ENCODE peak calls at places on chromosomes 5 and 9, in five cellular contexts. One of them, this sample, is unnamed.

GRCh38 chr5:14954620-14955343 is 83.2 kb upstream of the ANKH start:
- DNase-seq in Right ventricle myocardium inferior: no peak
- DNase-seq in stimulated activated CD8-positive, alpha-beta memory T cell treated with anti-CD3 and anti-CD28 coated beads, Interleukin-4, amount 100 ng/mL, for 48 hours: no peak
- DNase-seq in NAMALWA: no peak
- DNase-seq in Ammon's horn: no peak
- DNase-seq in this sample: no peak

GRCh38 chr9:91786132-91786896 is 163.7 kb downstream of the ROR2 start:
- DNase-seq in Ammon's horn: no peak
- DNase-seq in Right ventricle myocardium inferior: no peak
- DNase-seq in stimulated activated CD8-positive, alpha-beta memory T cell treated with anti-CD3 and anti-CD28 coated beads, Interleukin-4, amount 100 ng/mL, for 48 hours: no peak
- DNase-seq in NAMALWA: no peak
- DNase-seq in this sample: no peak

GRCh38 chr5:123367739-123368138 is 55.5 kb downstream of the CEP120 start:
- DNase-seq in NAMALWA: peak; percentile 49
- DNase-seq in Ammon's horn: no peak
- DNase-seq in Right ventricle myocardium inferior: no peak
- DNase-seq in stimulated activated CD8-positive, alpha-beta memory T cell treated with anti-CD3 and anti-CD28 coated beads, Interleukin-4, amount 100 ng/mL, for 48 hours: no peak
- DNase-seq in this sample: no peak

GRCh38 chr5:111931658-111932057 is 174.7 kb upstream of the NREP start:
- DNase-seq in Right ventricle myocardium inferior: no peak
- DNase-seq in NAMALWA: no peak
- DNase-seq in Ammon's horn: no peak
- DNase-seq in stimulated activated CD8-positive, alpha-beta memory T cell treated with anti-CD3 and anti-CD28 coated beads, Interleukin-4, amount 100 ng/mL, for 48 hours: no peak
- DNase-seq in this sample: no peak

GRCh38 chr5:109196486-109196885 is 213.3 kb downstream of the PJA2 start:
- DNase-seq in Ammon's horn: no peak
- DNase-seq in Right ventricle myocardium inferior: no peak
- DNase-seq in NAMALWA: no peak
- DNase-seq in stimulated activated CD8-positive, alpha-beta memory T cell treated with anti-CD3 and anti-CD28 coated beads, Interleukin-4, amount 100 ng/mL, for 48 hours: no peak
- DNase-seq in this sample: no peak

GRCh38 chr9:89483592-89484474 is 14.1 kb downstream of the SEMA4D start:
- DNase-seq in Right ventricle myocardium inferior: no peak
- DNase-seq in Ammon's horn: no peak
- DNase-seq in NAMALWA: peak; percentile 66
- DNase-seq in stimulated activated CD8-positive, alpha-beta memory T cell treated with anti-CD3 and anti-CD28 coated beads, Interleukin-4, amount 100 ng/mL, for 48 hours: peak; percentile 83
- DNase-seq in this sample: no peak

GRCh38 chr9:136858844-136859757 is 7.0 kb downstream of the MAMDC4 start:
- DNase-seq in Ammon's horn: peak; percentile 72
- DNase-seq in NAMALWA: no peak
- DNase-seq in stimulated activated CD8-positive, alpha-beta memory T cell treated with anti-CD3 and anti-CD28 coated beads, Interleukin-4, amount 100 ng/mL, for 48 hours: no peak
- DNase-seq in Right ventricle myocardium inferior: no peak
- DNase-seq in this sample: no peak

GRCh38 chr9:83451308-83451707 is 86.9 kb downstream of the FRMD3 start:
- DNase-seq in Right ventricle myocardium inferior: no peak
- DNase-seq in Ammon's horn: no peak
- DNase-seq in stimulated activated CD8-positive, alpha-beta memory T cell treated with anti-CD3 and anti-CD28 coated beads, Interleukin-4, amount 100 ng/mL, for 48 hours: no peak
- DNase-seq in NAMALWA: no peak
- DNase-seq in this sample: no peak

GRCh38 chr9:83978992-83979811 is 813 bp downstream of the HNRNPK start:
- DNase-seq in Right ventricle myocardium inferior: peak; percentile 94
- DNase-seq in Ammon's horn: peak; percentile 86
- DNase-seq in stimulated activated CD8-positive, alpha-beta memory T cell treated with anti-CD3 and anti-CD28 coated beads, Interleukin-4, amount 100 ng/mL, for 48 hours: peak; percentile 90
- DNase-seq in NAMALWA: peak; percentile 86
- DNase-seq in this sample: peak; percentile 82

This sample was measured in H1.